ENCODE peak calls at places on chromosome 1, in six cellular contexts. One of them, this sample, is unnamed.
A peak's percentile ranks its signal among the peaks of the same experiment; 100 is the strongest.

GRCh38 chr1:206905295-206906164 is 8.3 kb downstream of the IL24 start:
- DNase-seq in heart left ventricle: no peak
- DNase-seq in IMR-90: peak; percentile 94
- DNase-seq in testis: no peak
- DNase-seq in A549: peak; percentile 71
- DNase-seq in stomach: no peak
- DNase-seq in this sample: no peak

GRCh38 chr1:159076438-159076752 is 171 bp downstream of the AIM2 start:
- DNase-seq in heart left ventricle: no peak
- DNase-seq in IMR-90: no peak
- DNase-seq in testis: no peak
- DNase-seq in A549: no peak
- DNase-seq in stomach: no peak
- DNase-seq in this sample: no peak

GRCh38 chr1:23196627-23197328 is 20.5 kb downstream of the HTR1D start:
- DNase-seq in heart left ventricle: no peak
- DNase-seq in IMR-90: peak; percentile 98
- DNase-seq in testis: no peak
- DNase-seq in A549: peak; percentile 80
- DNase-seq in stomach: no peak
- DNase-seq in this sample: peak; percentile 84

GRCh38 chr1:227558807-227559186 is 4.6 kb upstream of the ZNF678 start:
- DNase-seq in heart left ventricle: no peak
- DNase-seq in IMR-90: no peak
- DNase-seq in testis: no peak
- DNase-seq in A549: no peak
- DNase-seq in stomach: no peak
- DNase-seq in this sample: no peak

GRCh38 chr1:101259744-101260148 is 22.9 kb downstream of the S1PR1 start:
- DNase-seq in heart left ventricle: no peak
- DNase-seq in IMR-90: peak; percentile 75
- DNase-seq in testis: no peak
- DNase-seq in A549: no peak
- DNase-seq in stomach: no peak
- DNase-seq in this sample: peak; percentile 83

GRCh38 chr1:9687876-9688582 is 36.5 kb downstream of the PIK3CD start:
- DNase-seq in heart left ventricle: no peak
- DNase-seq in IMR-90: peak; percentile 21
- DNase-seq in testis: no peak
- DNase-seq in A549: no peak
- DNase-seq in stomach: peak; percentile 39
- DNase-seq in this sample: peak; percentile 22

GRCh38 chr1:35436078-35436477 is 121.1 kb downstream of the KIAA0319L start:
- DNase-seq in heart left ventricle: no peak
- DNase-seq in IMR-90: no peak
- DNase-seq in testis: no peak
- DNase-seq in A549: no peak
- DNase-seq in stomach: no peak
- DNase-seq in this sample: no peak

GRCh38 chr1:202287196-202287595 is 54.5 kb downstream of the UBE2T start:
- DNase-seq in heart left ventricle: no peak
- DNase-seq in IMR-90: no peak
- DNase-seq in testis: no peak
- DNase-seq in A549: no peak
- DNase-seq in stomach: no peak
- DNase-seq in this sample: no peak

GRCh38 chr1:231166398-231166797 is 4.5 kb downstream of the TRIM67 start:
- DNase-seq in heart left ventricle: no peak
- DNase-seq in IMR-90: no peak
- DNase-seq in testis: no peak
- DNase-seq in A549: no peak
- DNase-seq in stomach: no peak
- DNase-seq in this sample: no peak

GRCh38 chr1:14242145-14242544 is 356.3 kb upstream of the KAZN start:
- DNase-seq in heart left ventricle: no peak
- DNase-seq in IMR-90: no peak
- DNase-seq in testis: no peak
- DNase-seq in A549: no peak
- DNase-seq in stomach: no peak
- DNase-seq in this sample: no peak

GRCh38 chr1:171252482-171252881 is 4.2 kb downstream of the FMO1 start:
- DNase-seq in heart left ventricle: no peak
- DNase-seq in IMR-90: no peak
- DNase-seq in testis: no peak
- DNase-seq in A549: no peak
- DNase-seq in stomach: peak; percentile 49
- DNase-seq in this sample: no peak

GRCh38 chr1:16204634-16205332 is 7.7 kb downstream of the ARHGEF19 start:
- DNase-seq in heart left ventricle: no peak
- DNase-seq in IMR-90: no peak
- DNase-seq in testis: peak; percentile 50
- DNase-seq in A549: peak; percentile 18
- DNase-seq in stomach: peak; percentile 50
- DNase-seq in this sample: peak; percentile 21

GRCh38 chr1:193479187-193479586 is 292.8 kb upstream of the B3GALT2 start:
- DNase-seq in heart left ventricle: no peak
- DNase-seq in IMR-90: no peak
- DNase-seq in testis: no peak
- DNase-seq in A549: no peak
- DNase-seq in stomach: peak; percentile 44
- DNase-seq in this sample: no peak

GRCh38 chr1:77290576-77290975 is 8.8 kb downstream of the AK5 start:
- DNase-seq in heart left ventricle: no peak
- DNase-seq in IMR-90: no peak
- DNase-seq in testis: no peak
- DNase-seq in A549: no peak
- DNase-seq in stomach: no peak
- DNase-seq in this sample: no peak

GRCh38 chr1:65979145-65979544 is 186.4 kb downstream of the PDE4B start:
- DNase-seq in heart left ventricle: no peak
- DNase-seq in IMR-90: peak; percentile 58
- DNase-seq in testis: peak; percentile 74
- DNase-seq in A549: peak; percentile 15
- DNase-seq in stomach: no peak
- DNase-seq in this sample: no peak

GRCh38 chr1:216119600-216119999 is 303.6 kb downstream of the USH2A start:
- DNase-seq in heart left ventricle: no peak
- DNase-seq in IMR-90: peak; percentile 50
- DNase-seq in testis: no peak
- DNase-seq in A549: peak; percentile 2
- DNase-seq in stomach: no peak
- DNase-seq in this sample: no peak

GRCh38 chr1:167420510-167420909 is 97.8 kb downstream of the CD247 start:
- DNase-seq in heart left ventricle: no peak
- DNase-seq in IMR-90: no peak
- DNase-seq in testis: no peak
- DNase-seq in A549: no peak
- DNase-seq in stomach: no peak
- DNase-seq in this sample: no peak

GRCh38 chr1:228515200-228515834 is 28.1 kb downstream of the RNF187 start:
- DNase-seq in heart left ventricle: no peak
- DNase-seq in IMR-90: peak; percentile 58
- DNase-seq in testis: peak; percentile 38
- DNase-seq in A549: peak; percentile 60
- DNase-seq in stomach: no peak
- DNase-seq in this sample: peak; percentile 60

GRCh38 chr1:153356392-153357075 is 1.1 kb upstream of the S100A9 start:
- DNase-seq in heart left ventricle: no peak
- DNase-seq in IMR-90: no peak
- DNase-seq in testis: no peak
- DNase-seq in A549: no peak
- DNase-seq in stomach: no peak
- DNase-seq in this sample: no peak

GRCh38 chr1:228453614-228454013 is 33.6 kb upstream of the RNF187 start:
- DNase-seq in heart left ventricle: no peak
- DNase-seq in IMR-90: no peak
- DNase-seq in testis: no peak
- DNase-seq in A549: no peak
- DNase-seq in stomach: no peak
- DNase-seq in this sample: no peak

GRCh38 chr1:176471338-176472121 is 8.6 kb downstream of the PAPPA2 start:
- DNase-seq in heart left ventricle: no peak
- DNase-seq in IMR-90: no peak
- DNase-seq in testis: no peak
- DNase-seq in A549: no peak
- DNase-seq in stomach: no peak
- DNase-seq in this sample: no peak

GRCh38 chr1:1528639-1529267 is 11.7 kb downstream of the TMEM240 start:
- DNase-seq in heart left ventricle: no peak
- DNase-seq in IMR-90: no peak
- DNase-seq in testis: no peak
- DNase-seq in A549: no peak
- DNase-seq in stomach: no peak
- DNase-seq in this sample: no peak

GRCh38 chr1:155329980-155330598 is 9.4 kb downstream of the RUSC1 start:
- DNase-seq in heart left ventricle: no peak
- DNase-seq in IMR-90: no peak
- DNase-seq in testis: no peak
- DNase-seq in A549: no peak
- DNase-seq in stomach: no peak
- DNase-seq in this sample: no peak

GRCh38 chr1:8396912-8397406 is 79.0 kb downstream of the SLC45A1 start:
- DNase-seq in heart left ventricle: no peak
- DNase-seq in IMR-90: peak; percentile 99
- DNase-seq in testis: no peak
- DNase-seq in A549: peak; percentile 36
- DNase-seq in stomach: no peak
- DNase-seq in this sample: peak; percentile 71

GRCh38 chr1:18079941-18080340 is 27.7 kb upstream of the IGSF21 start:
- DNase-seq in heart left ventricle: no peak
- DNase-seq in IMR-90: no peak
- DNase-seq in testis: no peak
- DNase-seq in A549: no peak
- DNase-seq in stomach: no peak
- DNase-seq in this sample: no peak
- TF ChIP-seq POLR2A in heart left ventricle: no peak
- TF ChIP-seq POLR2A in IMR-90: no peak
- TF ChIP-seq POLR2A in testis: no peak
- TF ChIP-seq POLR2A in A549: no peak
- TF ChIP-seq POLR2A in stomach: no peak
- TF ChIP-seq POLR2A in this sample: no peak

GRCh38 chr1:172443666-172444453 is at the start of gene PIGC:
- DNase-seq in heart left ventricle: peak; percentile 96
- DNase-seq in IMR-90: peak; percentile 79
- DNase-seq in testis: peak; percentile 95
- DNase-seq in A549: peak; percentile 90
- DNase-seq in stomach: peak; percentile 91
- DNase-seq in this sample: peak; percentile 83
- TF ChIP-seq POLR2A in heart left ventricle: peak; percentile 52
- TF ChIP-seq POLR2A in IMR-90: no peak
- TF ChIP-seq POLR2A in testis: no peak
- TF ChIP-seq POLR2A in A549: peak; percentile 59
- TF ChIP-seq POLR2A in stomach: no peak
- TF ChIP-seq POLR2A in this sample: peak; percentile 63

GRCh38 chr1:205547932-205548827 is 43.7 kb downstream of the CDK18 start:
- DNase-seq in heart left ventricle: no peak
- DNase-seq in IMR-90: no peak
- DNase-seq in testis: no peak
- DNase-seq in A549: no peak
- DNase-seq in stomach: peak; percentile 21
- DNase-seq in this sample: no peak

GRCh38 chr1:205545001-205545919 is 40.8 kb downstream of the CDK18 start:
- DNase-seq in heart left ventricle: no peak
- DNase-seq in IMR-90: no peak
- DNase-seq in testis: no peak
- DNase-seq in A549: no peak
- DNase-seq in stomach: peak; percentile 24
- DNase-seq in this sample: no peak

GRCh38 chr1:205543351-205544305 is 39.2 kb downstream of the CDK18 start:
- DNase-seq in heart left ventricle: peak; percentile 83
- DNase-seq in IMR-90: peak; percentile 82
- DNase-seq in testis: peak; percentile 71
- DNase-seq in A549: no peak
- DNase-seq in stomach: peak; percentile 82
- DNase-seq in this sample: peak; percentile 95

GRCh38 chr1:205546541-205546940 is 42.1 kb downstream of the CDK18 start:
- DNase-seq in heart left ventricle: no peak
- DNase-seq in IMR-90: no peak
- DNase-seq in testis: no peak
- DNase-seq in A549: no peak
- DNase-seq in stomach: no peak
- DNase-seq in this sample: no peak

GRCh38 chr1:205545991-205546390 is 41.5 kb downstream of the CDK18 start:
- DNase-seq in heart left ventricle: no peak
- DNase-seq in IMR-90: no peak
- DNase-seq in testis: no peak
- DNase-seq in A549: no peak
- DNase-seq in stomach: peak; percentile 16
- DNase-seq in this sample: no peak
- TF ChIP-seq POLR2A in heart left ventricle: no peak
- TF ChIP-seq POLR2A in IMR-90: no peak
- TF ChIP-seq POLR2A in testis: no peak
- TF ChIP-seq POLR2A in A549: no peak
- TF ChIP-seq POLR2A in stomach: no peak
- TF ChIP-seq POLR2A in this sample: no peak

DNA sequence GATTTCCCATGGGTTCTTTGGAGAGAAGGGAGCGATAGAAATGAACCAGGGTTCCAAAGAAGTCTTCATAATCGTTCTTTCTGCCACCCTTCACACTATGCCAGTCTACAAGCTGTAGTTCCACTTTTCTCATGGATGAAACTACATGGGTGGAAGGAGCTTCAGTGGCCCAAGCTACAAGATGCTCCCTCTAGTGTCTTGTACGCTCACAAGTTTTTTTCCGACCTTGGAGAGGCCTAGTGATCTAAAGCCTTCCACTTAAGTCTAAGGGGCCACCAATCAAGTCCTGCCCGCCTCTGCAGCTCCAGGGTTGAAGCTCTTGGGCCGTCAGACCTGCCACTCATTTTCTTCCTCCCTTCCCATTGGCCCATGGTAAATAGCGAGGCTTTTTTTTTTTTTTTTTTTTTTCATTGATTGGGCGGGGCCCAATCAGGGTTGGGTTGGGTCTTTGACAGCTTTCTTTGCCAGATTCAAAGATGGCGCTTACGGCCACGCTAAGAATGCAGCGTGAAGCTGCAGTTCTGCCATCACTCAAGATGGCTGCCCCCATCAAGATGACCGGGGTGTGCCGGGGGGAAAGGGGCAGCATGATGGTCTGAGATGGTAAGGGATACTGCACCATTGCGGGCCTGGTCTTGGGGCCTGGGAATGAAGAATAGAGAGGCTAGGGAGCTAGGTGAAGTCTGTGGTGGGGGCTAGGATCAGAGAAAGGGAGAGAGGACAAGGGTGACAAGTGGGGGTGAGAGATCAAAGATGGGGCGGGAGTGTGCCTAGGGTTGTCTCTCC is at the start of gene TOMM40L:
- DNase-seq in heart left ventricle: peak; percentile 92
- DNase-seq in IMR-90: peak; percentile 100
- DNase-seq in testis: peak; percentile 97
- DNase-seq in A549: peak; percentile 97
- DNase-seq in stomach: peak; percentile 84
- DNase-seq in this sample: peak; percentile 99
- TF ChIP-seq POLR2A in heart left ventricle: peak; percentile 24
- TF ChIP-seq POLR2A in IMR-90: no peak
- TF ChIP-seq POLR2A in testis: no peak
- TF ChIP-seq POLR2A in A549: peak; percentile 43
- TF ChIP-seq POLR2A in stomach: no peak
- TF ChIP-seq POLR2A in this sample: peak; percentile 36

This sample was measured in endothelial cell of umbilical vein.